ENCODE peak calls at places on chromosomes 11 and 22, in seven cellular contexts. R, X, O, H, N, E and B are unnamed samples.

GRCh38 chr22:44583076-44583760 is 85.2 kb upstream of the RTL6 start:
- DNase-seq in X (no peak), R (peak), E (no peak), N (peak), O (peak), H (peak), B (peak)

GRCh38 chr22:44023404-44024287 is 456 bp upstream of the PARVB start:
- DNase-seq in E (peak), H (no peak), X (peak), R (no peak), N (peak), O (no peak), B (peak)

GRCh38 chr22:36221799-36222751 is 17.3 kb downstream of the APOL2 start:
- DNase-seq in X (peak), N (no peak), O (no peak), E (peak), R (peak), H (no peak), B (peak)

GRCh38 chr11:1925373-1926155 is 6.1 kb downstream of the TNNT3 start:
- DNase-seq in R (no peak), H (no peak), X (no peak), N (no peak), E (no peak), O (no peak), B (no peak)

GRCh38 chr11:83736689-83737088 is 450.5 kb upstream of the CCDC90B start:
- DNase-seq in R (no peak), H (no peak), O (no peak), E (no peak), N (no peak), X (no peak), B (no peak)

GRCh38 chr11:73268671-73269271 is 3.4 kb upstream of the P2RY6 start:
- DNase-seq in H (peak), N (no peak), O (no peak), X (no peak), E (no peak), R (no peak), B (no peak)

GRCh38 chr22:46956498-46957215 is 194.2 kb downstream of the TBC1D22A start:
- DNase-seq in H (peak), O (no peak), X (no peak), R (no peak), N (no peak), E (no peak), B (no peak)

GRCh38 chr11:44718057-44718456 is 8.7 kb upstream of the TSPAN18 start:
- DNase-seq in N (no peak), R (no peak), X (no peak), H (no peak), E (no peak), O (no peak), B (no peak)

GRCh38 chr11:8325905-8326304 is 62.2 kb upstream of the LMO1 start:
- DNase-seq in X (no peak), H (no peak), R (no peak), E (no peak), N (no peak), O (peak), B (no peak)

GRCh38 chr11:79419120-79419519 is 21.7 kb downstream of the TENM4 start:
- DNase-seq in O (no peak), E (no peak), R (peak), X (no peak), H (no peak), N (no peak), B (peak)

GRCh38 chr11:10785146-10785474 is 23.6 kb downstream of the EIF4G2 start:
- DNase-seq in N (no peak), O (no peak), R (no peak), H (no peak), X (no peak), E (no peak), B (no peak)
- H3K27ac ChIP-seq in N (no peak), O (no peak), R (no peak), H (no peak), X (no peak), E (no peak), B (no peak)

GRCh38 chr22:40856513-40857308 is at the start of the genes ST13 and XPNPEP3:
- DNase-seq in R (peak), O (peak), N (peak), H (peak), X (peak), E (peak), B (peak)
- TF ChIP-seq POLR2A in R (peak), O (peak), N (peak), H (peak), X (peak), E (peak), B (peak)

DNA sequence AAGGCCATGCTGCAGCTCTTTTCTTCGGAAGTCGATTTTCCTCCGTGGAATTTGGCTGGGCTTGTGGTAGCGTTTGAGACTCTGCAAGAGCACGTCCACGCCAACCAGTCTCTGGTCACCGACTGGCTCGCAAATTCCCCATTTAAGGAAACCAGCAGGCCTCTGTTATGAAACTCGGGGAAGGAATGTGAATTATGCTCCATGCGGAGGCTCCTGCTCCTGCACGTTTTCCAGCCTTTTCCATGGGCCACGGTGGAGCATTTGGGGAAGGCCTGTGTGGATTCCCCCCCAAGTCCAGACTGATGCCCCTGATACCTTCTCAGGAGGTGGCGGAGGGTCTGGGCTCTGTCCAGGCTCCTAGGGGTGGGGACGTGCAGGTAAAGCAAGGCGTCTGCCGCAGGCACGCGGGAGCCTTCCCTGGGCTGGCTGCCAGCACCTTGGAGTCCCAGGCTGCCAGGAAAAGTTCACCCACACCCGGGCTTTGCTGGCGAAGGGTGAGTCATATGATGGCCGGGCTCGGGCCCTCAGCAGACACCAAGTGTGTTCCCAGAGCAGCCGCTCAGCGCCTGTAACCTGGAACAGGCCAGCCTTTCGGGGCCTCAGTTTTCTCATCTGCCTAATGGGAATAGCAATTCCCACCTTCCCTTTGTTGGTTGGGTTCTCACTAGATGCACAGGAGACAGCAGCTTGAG is 41.9 kb downstream of the LRP5 start:
- DNase-seq in H (peak), E (peak), R (peak), O (peak), X (peak), N (peak), B (peak)
- H3K27ac ChIP-seq in H (peak), E (peak), R (peak), O (peak), X (peak), N (peak), B (peak)

GRCh38 chr11:75292943-75293342 is 52.4 kb downstream of the TPBGL start:
- DNase-seq in X (no peak), N (no peak), R (no peak), E (no peak), O (no peak), H (no peak), B (no peak)
- TF ChIP-seq POLR2A in X (no peak), N (no peak), R (no peak), E (no peak), O (no peak), H (no peak), B (no peak)

DNA sequence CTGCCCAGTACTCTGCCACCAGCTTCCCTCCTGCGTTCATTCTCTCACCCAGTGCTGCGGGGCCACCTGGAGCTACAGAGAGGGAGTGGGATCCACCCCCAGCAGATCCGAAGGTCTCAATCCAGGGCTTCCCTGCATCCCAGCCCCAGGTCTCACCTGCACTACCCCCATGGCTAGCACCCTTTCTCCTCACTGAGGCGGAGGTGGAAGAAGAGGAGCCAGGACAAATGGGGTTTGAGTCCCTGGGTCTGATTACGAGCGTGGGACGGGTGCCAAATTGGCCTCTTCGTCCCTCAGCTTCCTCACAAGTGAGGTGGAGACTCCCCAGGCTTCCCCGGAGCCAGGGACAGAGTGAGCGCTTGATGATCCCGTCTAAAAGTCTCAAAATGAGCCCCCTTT is 64.2 kb downstream of the NFAM1 start:
- DNase-seq in O (no peak), N (peak), X (peak), E (no peak), H (no peak), R (no peak), B (no peak)
- H3K27ac ChIP-seq in O (peak), N (no peak), X (no peak), E (no peak), H (peak), R (no peak), B (no peak)

GRCh38 chr22:31286360-31287255 is 5.7 kb downstream of the PIK3IP1 start:
- DNase-seq in X (no peak), O (no peak), N (peak), R (no peak), E (peak), H (no peak), B (peak)
- TF ChIP-seq POLR2A in X (no peak), O (no peak), N (no peak), R (no peak), E (no peak), H (no peak), B (no peak)

GRCh38 chr22:26894766-26895485 is 237.5 kb downstream of the MIAT start:
- DNase-seq in H (no peak), N (no peak), O (no peak), R (peak), X (no peak), E (no peak), B (peak)
- H3K27ac ChIP-seq in H (peak), N (no peak), O (peak), R (peak), X (peak), E (no peak), B (peak)

GRCh38 chr11:118921929-118922744 is 3.6 kb downstream of the BCL9L start:
- DNase-seq in R (no peak), N (peak), H (no peak), X (peak), E (peak), O (peak), B (peak)
- TF ChIP-seq POLR2A in R (peak), N (peak), H (no peak), X (peak), E (no peak), O (no peak), B (peak)

GRCh38 chr11:129418039-129418438 is 42.4 kb downstream of the BARX2 start:
- DNase-seq in E (no peak), H (no peak), X (no peak), R (no peak), N (no peak), O (no peak), B (no peak)
- H3K27ac ChIP-seq in E (no peak), H (no peak), X (no peak), R (no peak), N (no peak), O (peak), B (no peak)